ENCODE peak calls at places on chromosomes 1 and 21, in six cellular contexts. F is GM12878, S is A549, Z is K562, U is endothelial cell of umbilical vein, B is HepG2. E is an unnamed sample.
A peak's percentile ranks its signal among the peaks of the same experiment; 100 is the strongest.

GRCh38 chr1:98706173-98706848 is 44.8 kb downstream of the SNX7 start:
- DNase-seq in F (no peak), S (no peak), Z (no peak), U (no peak), B (no peak), E (no peak)

GRCh38 chr21:20728691-20729090 is 269.5 kb upstream of the NCAM2 start:
- DNase-seq in F (no peak), S (no peak), Z (no peak), U (no peak), B (no peak), E (no peak)

GRCh38 chr1:8205771-8206170 is 112.1 kb upstream of the SLC45A1 start:
- DNase-seq in F (no peak), S (no peak), Z (no peak), U (no peak), B (no peak), E (no peak)

GRCh38 chr21:17802568-17802967 is 16.6 kb downstream of the C21orf91 start:
- DNase-seq in F (no peak), S (no peak), Z (no peak), U (no peak), B (no peak), E (no peak)

GRCh38 chr1:185517808-185518419 is 200.9 kb upstream of the IVNS1ABP start:
- DNase-seq in F (no peak), S (no peak), Z (no peak), U (no peak), B (no peak), E (no peak)

GRCh38 chr1:201304126-201304525 is 20.8 kb downstream of the PKP1 start:
- DNase-seq in F (no peak), S (no peak), Z (no peak), U (no peak), B (no peak), E (no peak)

GRCh38 chr1:226778657-226779058 is 39.6 kb upstream of the ITPKB start:
- DNase-seq in F (no peak), S (no peak), Z (no peak), U (peak; percentile 96), B (no peak), E (no peak)

GRCh38 chr1:19484338-19484792 is 974 bp downstream of the CAPZB start:
- DNase-seq in F (no peak), S (no peak), Z (no peak), U (peak; percentile 10), B (no peak), E (no peak)

GRCh38 chr1:75614455-75615379 is 3.8 kb upstream of the SLC44A5 start:
- DNase-seq in F (no peak), S (peak; percentile 53), Z (peak; percentile 24), U (peak; percentile 81), B (peak; percentile 57), E (no peak)

GRCh38 chr1:27772932-27773731 is at the start of gene STX12:
- DNase-seq in F (peak; percentile 100), S (peak; percentile 95), Z (peak; percentile 100), U (peak; percentile 100), B (peak; percentile 95), E (peak; percentile 95)

GRCh38 chr1:63967901-63968300 is 194.1 kb downstream of the ROR1 start:
- DNase-seq in F (no peak), S (no peak), Z (no peak), U (no peak), B (no peak), E (no peak)

GRCh38 chr1:154407866-154408777 is 3.0 kb downstream of the IL6R start:
- DNase-seq in F (no peak), S (no peak), Z (no peak), U (no peak), B (peak; percentile 74), E (no peak)

GRCh38 chr1:169326644-169327316 is 40.8 kb downstream of the NME7 start:
- DNase-seq in F (peak; percentile 28), S (no peak), Z (no peak), U (peak; percentile 83), B (no peak), E (no peak)

GRCh38 chr1:75233302-75233929 is 99.2 kb downstream of the LHX8 start:
- DNase-seq in F (peak; percentile 4), S (peak; percentile 2), Z (peak; percentile 26), U (peak; percentile 66), B (peak; percentile 38), E (peak; percentile 23)

GRCh38 chr1:67675800-67676199 is 9.2 kb upstream of the GADD45A start:
- DNase-seq in F (no peak), S (no peak), Z (no peak), U (no peak), B (no peak), E (no peak)

GRCh38 chr1:204870165-204870912 is at the start of gene NFASC:
- DNase-seq in F (no peak), S (no peak), Z (no peak), U (no peak), B (no peak), E (no peak)

GRCh38 chr21:31316488-31317169 is 27.4 kb downstream of the TIAM1 start:
- DNase-seq in F (no peak), S (no peak), Z (no peak), U (no peak), B (no peak), E (no peak)

GRCh38 chr1:192958871-192959270 is 100.3 kb downstream of the UCHL5 start:
- DNase-seq in F (no peak), S (no peak), Z (no peak), U (no peak), B (no peak), E (no peak)
- TF ChIP-seq MYC in F (no peak), S (no peak), Z (no peak), U (no peak), B (no peak), E (no peak)

DNA sequence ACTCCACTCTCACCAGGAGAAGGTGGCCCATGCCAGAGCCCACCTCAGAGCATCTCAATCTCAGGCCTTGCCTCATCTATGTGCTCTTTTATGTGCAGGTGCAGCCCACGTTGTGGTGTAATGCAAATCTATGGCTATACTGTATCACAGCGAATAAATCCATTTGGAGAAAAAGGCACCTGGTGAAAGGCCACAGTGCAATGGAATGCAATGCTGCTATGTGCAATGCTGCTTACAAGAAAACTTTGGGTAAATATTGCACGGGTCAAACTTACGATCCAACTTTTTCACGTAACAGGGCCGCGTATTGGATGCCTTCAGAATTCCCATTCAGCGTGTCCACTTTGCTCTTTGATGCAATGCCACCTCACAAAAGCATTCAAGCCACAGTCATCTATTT is 13.5 kb downstream of the ZBTB18 start:
- DNase-seq in F (no peak), S (no peak), Z (no peak), U (no peak), B (no peak), E (no peak)
- TF ChIP-seq CTCF in F (no peak), S (no peak), Z (no peak), U (no peak), B (no peak), E (no peak)

GRCh38 chr1:167090289-167090942 is at the start of gene GPA33:
- DNase-seq in F (no peak), S (no peak), Z (no peak), U (no peak), B (no peak), E (peak; percentile 74)
- TF ChIP-seq MYC in F (no peak), S (no peak), Z (no peak), U (no peak), B (no peak), E (peak; percentile 23)

DNA sequence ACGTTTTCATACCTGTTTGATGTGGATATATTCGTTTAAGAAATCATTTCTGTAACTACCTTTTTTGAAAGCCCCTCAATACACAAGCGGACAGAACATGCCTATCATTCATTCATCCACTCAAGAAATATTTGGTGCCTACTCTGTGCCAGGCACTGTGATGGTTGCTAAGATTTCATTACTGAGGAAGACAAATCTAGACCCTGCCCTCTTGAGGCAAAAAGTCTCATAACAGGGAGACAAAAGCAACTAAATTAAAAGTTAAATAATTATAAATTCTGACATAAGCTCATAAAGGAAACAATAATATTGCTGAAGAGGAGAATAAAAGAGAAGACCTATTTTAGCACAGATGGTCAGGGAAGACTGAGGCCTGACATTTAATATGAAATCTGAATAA is 203.5 kb upstream of the ZNHIT6 start:
- DNase-seq in F (no peak), S (no peak), Z (no peak), U (peak; percentile 9), B (no peak), E (no peak)
- TF ChIP-seq CTCF in F (peak; percentile 7), S (peak; percentile 38), Z (no peak), U (peak; percentile 24), B (peak; percentile 8), E (peak; percentile 12)

DNA sequence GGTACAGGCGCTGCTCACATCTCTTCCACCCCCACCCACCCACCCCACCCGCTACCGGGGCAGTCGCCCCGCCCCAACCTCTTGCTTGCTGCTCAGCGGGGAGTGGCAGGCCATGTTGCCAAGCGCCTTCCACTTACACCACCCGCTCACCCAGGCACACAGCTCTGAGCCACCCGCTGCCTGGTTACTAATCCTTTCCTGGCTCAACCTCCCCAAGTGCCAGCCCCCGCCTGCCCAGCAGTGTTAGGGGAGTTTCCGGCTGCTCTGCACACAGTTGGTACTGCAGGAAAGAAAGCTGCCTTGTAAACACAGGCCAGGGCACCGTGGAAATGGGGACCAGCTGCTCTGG is 56.2 kb downstream of the LACTBL1 start:
- DNase-seq in F (no peak), S (no peak), Z (no peak), U (peak; percentile 15), B (no peak), E (peak; percentile 34)
- TF ChIP-seq MYC in F (no peak), S (no peak), Z (no peak), U (no peak), B (no peak), E (no peak)

GRCh38 chr1:199311478-199312242 is 672.8 kb downstream of the PTPRC start:
- DNase-seq in F (no peak), S (no peak), Z (no peak), U (no peak), B (no peak), E (no peak)

GRCh38 chr1:199310701-199311100 is 671.9 kb downstream of the PTPRC start:
- DNase-seq in F (no peak), S (no peak), Z (no peak), U (no peak), B (no peak), E (no peak)

GRCh38 chr1:199308349-199308846 is 669.6 kb downstream of the PTPRC start:
- DNase-seq in F (no peak), S (no peak), Z (no peak), U (no peak), B (no peak), E (no peak)

GRCh38 chr1:199312626-199313025 is 673.8 kb downstream of the PTPRC start:
- DNase-seq in F (no peak), S (no peak), Z (no peak), U (peak; percentile 2), B (no peak), E (no peak)

GRCh38 chr1:199313444-199313843 is 674.6 kb downstream of the PTPRC start:
- DNase-seq in F (no peak), S (no peak), Z (no peak), U (no peak), B (no peak), E (peak; percentile 12)
- TF ChIP-seq CTCF in F (no peak), S (no peak), Z (no peak), U (no peak), B (no peak), E (no peak)

GRCh38 chr1:3364983-3365382 is 89.5 kb upstream of the ARHGEF16 start:
- DNase-seq in F (no peak), S (no peak), Z (no peak), U (no peak), B (no peak), E (no peak)
- TF ChIP-seq MYC in F (no peak), S (no peak), Z (no peak), U (no peak), B (no peak), E (no peak)

GRCh38 chr1:248618878-248619277 is 16.0 kb downstream of the OR2T11 start:
- DNase-seq in F (no peak), S (peak; percentile 23), Z (no peak), U (peak; percentile 36), B (peak; percentile 52), E (peak; percentile 79)
- TF ChIP-seq CTCF in F (no peak), S (peak; percentile 63), Z (peak; percentile 41), U (peak; percentile 45), B (peak; percentile 64), E (peak; percentile 82)